ENCODE peak calls at places on chromosomes 7 and 10, in four cellular contexts. C, N, T and Y are unnamed samples.

GRCh38 chr7:44961844-44962482 is 16.9 kb downstream of the MYO1G start:
- DNase-seq in N (no peak), C (no peak), T (no peak), Y (no peak)

GRCh38 chr10:32419615-32420014 is 26.3 kb upstream of the CCDC7 start:
- DNase-seq in T (no peak), N (no peak), C (no peak), Y (no peak)

GRCh38 chr7:8480466-8480865 is 47.1 kb downstream of the NXPH1 start:
- DNase-seq in C (no peak), T (no peak), N (no peak), Y (no peak)

GRCh38 chr7:69879989-69880388 is 281.7 kb downstream of the AUTS2 start:
- DNase-seq in T (no peak), N (no peak), C (no peak), Y (no peak)

GRCh38 chr10:35822316-35822715 is 180.2 kb upstream of the FZD8 start:
- DNase-seq in T (peak), N (no peak), C (peak), Y (peak)

GRCh38 chr10:83991986-83992753 is 147.1 kb upstream of the GHITM start:
- DNase-seq in T (no peak), N (peak), C (no peak), Y (peak)

GRCh38 chr7:73829921-73830617 is 727 bp upstream of the CLDN4 start:
- DNase-seq in N (no peak), T (no peak), C (no peak), Y (no peak)

GRCh38 chr10:79314761-79315601 is 32.3 kb upstream of the PPIF start:
- DNase-seq in T (peak), N (no peak), C (peak), Y (no peak)

GRCh38 chr10:98262571-98262970 is 5.4 kb downstream of the LOXL4 start:
- DNase-seq in T (no peak), C (peak), N (peak), Y (peak)

GRCh38 chr10:91551856-91552255 is 81.0 kb downstream of the PPP1R3C start:
- DNase-seq in T (peak), C (peak), N (no peak), Y (peak)

GRCh38 chr7:5334671-5335070 is 51.9 kb downstream of the SLC29A4 start:
- DNase-seq in T (no peak), N (no peak), C (no peak), Y (no peak)

GRCh38 chr7:117157121-117157870 is 165.6 kb downstream of the WNT2 start:
- DNase-seq in T (peak), N (no peak), C (peak), Y (peak)

GRCh38 chr10:30748152-30748845 is 118.7 kb upstream of the LYZL2 start:
- DNase-seq in N (no peak), C (no peak), T (no peak), Y (no peak)
- TF ChIP-seq CTCF in N (no peak), C (no peak), T (no peak), Y (no peak)

GRCh38 chr10:113454341-113455061 is 98.4 kb upstream of the HABP2 start:
- DNase-seq in T (peak), C (peak), N (peak), Y (peak)
- TF ChIP-seq CTCF in T (peak), C (peak), N (peak), Y (peak)

DNA sequence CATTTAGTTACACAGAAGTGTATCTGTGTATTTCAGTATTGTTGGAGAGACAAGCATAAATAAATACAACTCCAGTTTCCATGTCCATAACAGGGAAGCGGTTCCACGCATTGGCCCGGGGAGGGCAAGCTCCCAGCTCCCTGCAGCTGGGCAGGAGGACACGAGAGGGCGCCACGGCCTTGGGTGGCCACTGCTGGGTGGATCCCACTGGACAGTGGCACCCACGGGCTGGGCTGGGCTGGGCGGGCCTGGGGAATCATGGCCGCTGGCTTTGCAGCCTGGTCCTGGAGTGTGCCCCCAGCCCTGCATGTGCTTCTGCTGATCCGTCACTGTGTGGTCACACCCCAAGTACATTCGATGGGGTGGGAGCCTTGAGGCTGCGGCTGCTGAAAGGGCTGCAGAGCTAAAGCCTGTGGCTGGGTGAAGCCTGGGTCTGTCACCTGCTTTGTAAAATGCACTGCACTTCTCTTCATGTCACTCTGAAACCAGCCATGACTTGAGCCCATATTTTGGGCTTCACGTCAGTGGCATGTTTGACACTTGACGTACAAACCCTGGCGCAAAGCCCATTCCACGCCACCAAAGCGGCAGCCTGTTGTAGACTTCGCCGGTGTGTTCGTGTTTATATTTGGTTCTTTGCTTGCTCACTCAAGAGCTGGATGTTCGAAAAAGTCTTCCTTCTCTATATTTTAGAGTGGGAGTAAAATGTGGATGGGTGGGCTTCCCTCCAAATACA is 27.5 kb downstream of the LRRC27 start:
- DNase-seq in T (no peak), N (no peak), C (no peak), Y (no peak)
- TF ChIP-seq CTCF in T (no peak), N (no peak), C (no peak), Y (no peak)

DNA sequence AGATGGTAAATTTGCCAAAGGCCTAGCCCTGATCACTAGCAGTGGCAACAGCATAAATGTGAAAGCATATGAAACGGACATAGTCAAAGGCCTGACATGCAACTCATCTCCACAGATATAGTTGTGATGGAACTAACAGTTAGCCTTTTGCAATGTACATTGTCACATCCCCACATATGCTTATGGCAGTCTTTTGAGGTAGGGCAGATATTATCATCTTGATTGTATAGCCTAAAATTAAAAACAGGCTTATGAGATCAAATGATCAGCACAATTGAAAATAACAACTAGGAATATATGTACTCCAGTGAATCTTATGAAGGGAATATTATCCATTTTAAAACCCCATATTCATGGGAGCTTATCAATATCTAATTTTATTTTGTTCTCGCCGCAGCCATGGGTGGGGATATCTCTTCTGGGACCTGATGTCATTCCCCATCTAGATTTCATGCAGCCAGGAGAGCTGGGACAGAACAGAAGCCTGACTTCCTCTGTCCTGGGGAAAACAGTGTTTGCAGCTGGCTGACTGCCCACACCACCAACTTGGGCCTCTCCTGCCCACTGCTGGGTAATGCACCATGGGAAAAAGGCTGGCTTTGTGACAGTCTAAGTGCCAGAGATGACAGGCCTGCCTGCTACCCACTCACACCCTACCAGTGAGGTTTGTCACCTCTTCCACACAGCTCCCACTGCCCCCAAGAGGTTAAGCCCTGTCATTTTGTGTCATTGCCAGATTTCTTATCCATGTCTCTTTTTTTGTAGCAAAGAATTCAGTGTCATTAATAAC is 180.2 kb upstream of the FZD1 start:
- DNase-seq in T (no peak), C (no peak), N (no peak), Y (no peak)
- TF ChIP-seq CTCF in T (no peak), C (no peak), N (no peak), Y (no peak)

GRCh38 chr10:115572740-115573455 is 479.7 kb downstream of the ATRNL1 start:
- DNase-seq in T (no peak), N (no peak), C (no peak), Y (peak)
- TF ChIP-seq CTCF in T (no peak), N (peak), C (peak), Y (peak)